ENCODE peak calls at places on chromosomes 12 and 14, in nine cellular contexts. U is GM12878; P is GM12892; D is stimulated activated CD4-positive, alpha-beta T cell treated with anti-CD3 and anti-CD28 coated beads, Interleukin-12 subunit alpha, Interleukin-12 subunit beta, amount 100 ng/mL, for 24 hours; W is activated CD4-positive, alpha-beta T cell treated with anti-CD3 and anti-CD28 coated beads for 4 hours; Z is neuronal stem cell; E is activated gamma-delta T cell treated with Interleukin-2 at 50 U/mL for 16 hours; A is activated CD4-positive, alpha-beta memory T cell treated with anti-CD3 and anti-CD28 coated beads, Interleukin-2, amount 10 ng/mL, durations not matched to agents 7 days and 5 days; F is SW 1271. S is an unnamed sample.

GRCh38 chr14:94770251-94770749 is 387 bp upstream of the GSC start:
- DNase-seq in U (no peak), P (no peak), D (no peak), W (no peak), Z (no peak), E (no peak), A (no peak), F (no peak), S (no peak)

GRCh38 chr14:53509845-53510244 is 356.7 kb upstream of the DDHD1 start:
- DNase-seq in U (no peak), P (no peak), D (no peak), W (no peak), Z (no peak), E (no peak), A (no peak), F (no peak), S (no peak)

GRCh38 chr12:43964966-43965365 is 129.1 kb downstream of the TMEM117 start:
- DNase-seq in U (no peak), P (no peak), D (no peak), W (no peak), Z (no peak), E (no peak), A (no peak), F (no peak), S (no peak)

GRCh38 chr12:116060765-116061164 is 216.7 kb downstream of the MED13L start:
- DNase-seq in U (peak; percentile 37), P (no peak), D (no peak), W (no peak), Z (no peak), E (no peak), A (no peak), F (no peak), S (no peak)

GRCh38 chr12:115879354-115879753 is 398.1 kb downstream of the MED13L start:
- DNase-seq in U (no peak), P (no peak), D (no peak), W (no peak), Z (no peak), E (no peak), A (no peak), F (no peak), S (no peak)

GRCh38 chr12:91222746-91223145 is 40.1 kb upstream of the DCN start:
- DNase-seq in U (no peak), P (no peak), D (no peak), W (no peak), Z (no peak), E (no peak), A (no peak), F (no peak), S (no peak)

GRCh38 chr12:9745191-9745590 is 12.3 kb upstream of the CLECL1 start:
- DNase-seq in U (no peak), P (no peak), D (no peak), W (no peak), Z (no peak), E (no peak), A (no peak), F (no peak), S (no peak)

GRCh38 chr12:80041691-80042090 is 57.6 kb upstream of the OTOGL start:
- DNase-seq in U (no peak), P (no peak), D (no peak), W (no peak), Z (no peak), E (no peak), A (no peak), F (no peak), S (no peak)

GRCh38 chr12:106871477-106871876 is 84.2 kb upstream of the TMEM263 start:
- DNase-seq in U (no peak), P (no peak), D (no peak), W (no peak), Z (no peak), E (no peak), A (no peak), F (no peak), S (no peak)

GRCh38 chr12:113903381-113903863 is 62.7 kb downstream of the RBM19 start:
- DNase-seq in U (peak; percentile 17), P (no peak), D (no peak), W (no peak), Z (no peak), E (no peak), A (no peak), F (no peak), S (no peak)

GRCh38 chr14:23454445-23454856 is 15.1 kb upstream of the NGDN start:
- DNase-seq in U (no peak), P (no peak), D (no peak), W (no peak), Z (no peak), E (no peak), A (no peak), F (no peak), S (no peak)

GRCh38 chr14:61153914-61154545 is 127.1 kb downstream of the TMEM30B start:
- DNase-seq in U (no peak), P (no peak), D (no peak), W (no peak), Z (no peak), E (no peak), A (no peak), F (no peak), S (no peak)

S was measured in effector memory CD8-positive, alpha-beta T cell.